ENCODE peak calls at places on chromosomes 11 and 22, in nine cellular contexts. One of them, this sample, is unnamed.
A peak's percentile ranks its signal among the peaks of the same experiment; 100 is the strongest.

GRCh38 chr11:120579601-120580000 is 68.1 kb downstream of the GRIK4 start:
- DNase-seq in heart left ventricle: no peak
- DNase-seq in stomach: no peak
- DNase-seq in HL-60: no peak
- DNase-seq in cardiac muscle cell: no peak
- DNase-seq in right atrium auricular region: no peak
- DNase-seq in transverse colon: no peak
- DNase-seq in neural progenitor cell: no peak
- DNase-seq in ovary: no peak
- DNase-seq in this sample: no peak

GRCh38 chr11:120432056-120433018 is 79.2 kb upstream of the GRIK4 start:
- DNase-seq in heart left ventricle: peak; percentile 42
- DNase-seq in stomach: no peak
- DNase-seq in HL-60: no peak
- DNase-seq in cardiac muscle cell: no peak
- DNase-seq in right atrium auricular region: no peak
- DNase-seq in transverse colon: no peak
- DNase-seq in neural progenitor cell: no peak
- DNase-seq in ovary: peak; percentile 35
- DNase-seq in this sample: peak; percentile 82

GRCh38 chr11:43866520-43866919 is 14.1 kb upstream of the ALKBH3 start:
- DNase-seq in heart left ventricle: no peak
- DNase-seq in stomach: no peak
- DNase-seq in HL-60: no peak
- DNase-seq in cardiac muscle cell: no peak
- DNase-seq in right atrium auricular region: no peak
- DNase-seq in transverse colon: no peak
- DNase-seq in neural progenitor cell: no peak
- DNase-seq in ovary: no peak
- DNase-seq in this sample: no peak

GRCh38 chr22:39206491-39206890 is 38.3 kb downstream of the PDGFB start:
- DNase-seq in heart left ventricle: no peak
- DNase-seq in stomach: no peak
- DNase-seq in HL-60: no peak
- DNase-seq in cardiac muscle cell: no peak
- DNase-seq in right atrium auricular region: no peak
- DNase-seq in transverse colon: no peak
- DNase-seq in neural progenitor cell: no peak
- DNase-seq in ovary: no peak
- DNase-seq in this sample: no peak

GRCh38 chr22:27435839-27436581 is 365.5 kb downstream of the MN1 start:
- DNase-seq in heart left ventricle: peak; percentile 85
- DNase-seq in stomach: no peak
- DNase-seq in HL-60: no peak
- DNase-seq in cardiac muscle cell: peak; percentile 51
- DNase-seq in right atrium auricular region: peak; percentile 74
- DNase-seq in transverse colon: peak; percentile 25
- DNase-seq in neural progenitor cell: peak; percentile 77
- DNase-seq in ovary: peak; percentile 65
- DNase-seq in this sample: no peak

GRCh38 chr11:134047586-134047999 is 21.3 kb upstream of the JAM3 start:
- DNase-seq in heart left ventricle: peak; percentile 82
- DNase-seq in stomach: no peak
- DNase-seq in HL-60: no peak
- DNase-seq in cardiac muscle cell: no peak
- DNase-seq in right atrium auricular region: peak; percentile 95
- DNase-seq in transverse colon: peak; percentile 68
- DNase-seq in neural progenitor cell: no peak
- DNase-seq in ovary: peak; percentile 93
- DNase-seq in this sample: peak; percentile 31

GRCh38 chr22:17109113-17109865 is 11.9 kb downstream of the TMEM121B start:
- DNase-seq in heart left ventricle: no peak
- DNase-seq in stomach: no peak
- DNase-seq in HL-60: no peak
- DNase-seq in cardiac muscle cell: no peak
- DNase-seq in right atrium auricular region: no peak
- DNase-seq in transverse colon: no peak
- DNase-seq in neural progenitor cell: no peak
- DNase-seq in ovary: no peak
- DNase-seq in this sample: no peak

GRCh38 chr22:31327786-31328544 is 18.2 kb downstream of the PATZ1 start:
- DNase-seq in heart left ventricle: no peak
- DNase-seq in stomach: no peak
- DNase-seq in HL-60: no peak
- DNase-seq in cardiac muscle cell: no peak
- DNase-seq in right atrium auricular region: no peak
- DNase-seq in transverse colon: no peak
- DNase-seq in neural progenitor cell: no peak
- DNase-seq in ovary: no peak
- DNase-seq in this sample: no peak

GRCh38 chr11:69642549-69642912 is 1.6 kb downstream of the CCND1 start:
- DNase-seq in heart left ventricle: no peak
- DNase-seq in stomach: peak; percentile 52
- DNase-seq in HL-60: no peak
- DNase-seq in cardiac muscle cell: peak; percentile 34
- DNase-seq in right atrium auricular region: no peak
- DNase-seq in transverse colon: peak; percentile 59
- DNase-seq in neural progenitor cell: peak; percentile 60
- DNase-seq in ovary: no peak
- DNase-seq in this sample: no peak

GRCh38 chr11:77547863-77548551 is 41.7 kb upstream of the AQP11 start:
- DNase-seq in heart left ventricle: no peak
- DNase-seq in stomach: no peak
- DNase-seq in HL-60: peak; percentile 66
- DNase-seq in cardiac muscle cell: peak; percentile 81
- DNase-seq in right atrium auricular region: peak; percentile 51
- DNase-seq in transverse colon: peak; percentile 30
- DNase-seq in neural progenitor cell: peak; percentile 80
- DNase-seq in ovary: peak; percentile 59
- DNase-seq in this sample: peak; percentile 41

GRCh38 chr11:86081465-86081864 is 12.6 kb upstream of the PICALM start:
- DNase-seq in heart left ventricle: no peak
- DNase-seq in stomach: no peak
- DNase-seq in HL-60: no peak
- DNase-seq in cardiac muscle cell: no peak
- DNase-seq in right atrium auricular region: no peak
- DNase-seq in transverse colon: no peak
- DNase-seq in neural progenitor cell: peak; percentile 32
- DNase-seq in ovary: no peak
- DNase-seq in this sample: no peak

GRCh38 chr11:128627666-128628342 is 40.4 kb upstream of the ETS1 start:
- DNase-seq in heart left ventricle: no peak
- DNase-seq in stomach: no peak
- DNase-seq in HL-60: no peak
- DNase-seq in cardiac muscle cell: no peak
- DNase-seq in right atrium auricular region: peak; percentile 56
- DNase-seq in transverse colon: no peak
- DNase-seq in neural progenitor cell: no peak
- DNase-seq in ovary: no peak
- DNase-seq in this sample: no peak
- TF ChIP-seq CTCF in heart left ventricle: no peak
- TF ChIP-seq CTCF in stomach: no peak
- TF ChIP-seq CTCF in HL-60: no peak
- TF ChIP-seq CTCF in cardiac muscle cell: no peak
- TF ChIP-seq CTCF in right atrium auricular region: no peak
- TF ChIP-seq CTCF in transverse colon: no peak
- TF ChIP-seq CTCF in neural progenitor cell: peak; percentile 5
- TF ChIP-seq CTCF in ovary: no peak
- TF ChIP-seq CTCF in this sample: no peak

GRCh38 chr11:76379811-76380160 is 1.1 kb downstream of the THAP12 start:
- DNase-seq in heart left ventricle: no peak
- DNase-seq in stomach: no peak
- DNase-seq in HL-60: no peak
- DNase-seq in cardiac muscle cell: no peak
- DNase-seq in right atrium auricular region: no peak
- DNase-seq in transverse colon: no peak
- DNase-seq in neural progenitor cell: no peak
- DNase-seq in ovary: no peak
- DNase-seq in this sample: no peak
- H3K27ac ChIP-seq in heart left ventricle: no peak overlapping the region
- H3K27ac ChIP-seq in stomach: peak overlapping the region; percentile 91
- H3K27ac ChIP-seq in HL-60: peak overlapping the region; percentile 61
- H3K27ac ChIP-seq in cardiac muscle cell: no peak overlapping the region
- H3K27ac ChIP-seq in right atrium auricular region: peak overlapping the region; percentile 81
- H3K27ac ChIP-seq in transverse colon: peak overlapping the region; percentile 91
- H3K27ac ChIP-seq in neural progenitor cell: no peak overlapping the region
- H3K27ac ChIP-seq in ovary: no peak overlapping the region
- H3K27ac ChIP-seq in this sample: no peak overlapping the region

GRCh38 chr22:50728523-50728931 is 9.5 kb upstream of the ACR start:
- DNase-seq in heart left ventricle: peak; percentile 15
- DNase-seq in stomach: no peak
- DNase-seq in HL-60: no peak
- DNase-seq in cardiac muscle cell: no peak
- DNase-seq in right atrium auricular region: no peak
- DNase-seq in transverse colon: no peak
- DNase-seq in neural progenitor cell: no peak
- DNase-seq in ovary: peak; percentile 11
- DNase-seq in this sample: no peak

GRCh38 chr22:50730941-50731661 is 6.9 kb upstream of the ACR start:
- DNase-seq in heart left ventricle: peak; percentile 68
- DNase-seq in stomach: no peak
- DNase-seq in HL-60: no peak
- DNase-seq in cardiac muscle cell: no peak
- DNase-seq in right atrium auricular region: no peak
- DNase-seq in transverse colon: no peak
- DNase-seq in neural progenitor cell: no peak
- DNase-seq in ovary: peak; percentile 16
- DNase-seq in this sample: no peak

GRCh38 chr22:50730013-50730891 is 7.8 kb upstream of the ACR start:
- DNase-seq in heart left ventricle: peak; percentile 24
- DNase-seq in stomach: no peak
- DNase-seq in HL-60: no peak
- DNase-seq in cardiac muscle cell: no peak
- DNase-seq in right atrium auricular region: no peak
- DNase-seq in transverse colon: peak; percentile 4
- DNase-seq in neural progenitor cell: no peak
- DNase-seq in ovary: peak; percentile 9
- DNase-seq in this sample: no peak

GRCh38 chr22:50727678-50728522 is 10.1 kb upstream of the ACR start:
- DNase-seq in heart left ventricle: peak; percentile 23
- DNase-seq in stomach: no peak
- DNase-seq in HL-60: no peak
- DNase-seq in cardiac muscle cell: no peak
- DNase-seq in right atrium auricular region: no peak
- DNase-seq in transverse colon: no peak
- DNase-seq in neural progenitor cell: no peak
- DNase-seq in ovary: peak; percentile 9
- DNase-seq in this sample: no peak

DNA sequence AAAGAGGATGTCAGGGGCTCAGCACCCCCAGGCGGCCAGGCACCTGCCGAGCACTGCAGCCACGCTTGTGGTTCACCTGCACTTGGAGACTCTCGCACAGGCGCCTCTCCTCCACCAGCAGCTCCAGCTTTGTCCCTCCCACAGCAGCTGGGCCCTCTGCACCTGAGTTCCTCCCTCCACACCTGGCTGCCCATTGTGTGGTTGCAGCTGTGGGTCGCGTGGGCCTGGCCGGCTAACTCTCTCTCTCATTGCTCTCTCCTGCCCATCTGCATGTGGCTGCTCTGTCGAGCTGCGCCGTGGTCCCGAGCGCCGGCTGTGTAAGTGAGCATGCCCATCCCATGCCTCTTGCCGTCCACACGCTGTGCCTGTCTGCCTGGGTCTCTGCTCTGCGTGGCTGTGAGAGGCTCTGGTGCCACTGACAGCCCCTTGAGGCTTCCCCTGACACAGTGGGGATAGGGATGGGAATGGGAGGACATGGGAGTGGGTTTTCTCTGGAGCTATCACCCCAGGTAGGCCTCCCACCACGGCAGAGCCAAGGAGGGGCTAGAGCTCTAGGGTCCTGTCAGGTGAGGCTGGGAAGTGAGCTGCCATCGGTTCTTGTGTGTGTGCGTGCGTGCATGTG is 8.5 kb upstream of the ACR start:
- DNase-seq in heart left ventricle: peak; percentile 20
- DNase-seq in stomach: no peak
- DNase-seq in HL-60: no peak
- DNase-seq in cardiac muscle cell: no peak
- DNase-seq in right atrium auricular region: no peak
- DNase-seq in transverse colon: peak; percentile 30
- DNase-seq in neural progenitor cell: no peak
- DNase-seq in ovary: peak; percentile 8
- DNase-seq in this sample: no peak
- TF ChIP-seq CTCF in heart left ventricle: no peak
- TF ChIP-seq CTCF in stomach: no peak
- TF ChIP-seq CTCF in HL-60: no peak
- TF ChIP-seq CTCF in cardiac muscle cell: no peak
- TF ChIP-seq CTCF in right atrium auricular region: no peak
- TF ChIP-seq CTCF in transverse colon: no peak
- TF ChIP-seq CTCF in neural progenitor cell: no peak
- TF ChIP-seq CTCF in ovary: no peak
- TF ChIP-seq CTCF in this sample: no peak

GRCh38 chr11:100957499-100957898 is 172.1 kb downstream of the PGR start:
- DNase-seq in heart left ventricle: no peak
- DNase-seq in stomach: no peak
- DNase-seq in HL-60: no peak
- DNase-seq in cardiac muscle cell: no peak
- DNase-seq in right atrium auricular region: no peak
- DNase-seq in transverse colon: no peak
- DNase-seq in neural progenitor cell: no peak
- DNase-seq in ovary: no peak
- DNase-seq in this sample: no peak
- H3K27ac ChIP-seq in heart left ventricle: no peak overlapping the region
- H3K27ac ChIP-seq in stomach: no peak overlapping the region
- H3K27ac ChIP-seq in HL-60: no peak overlapping the region
- H3K27ac ChIP-seq in cardiac muscle cell: no peak overlapping the region
- H3K27ac ChIP-seq in right atrium auricular region: no peak overlapping the region
- H3K27ac ChIP-seq in transverse colon: no peak overlapping the region
- H3K27ac ChIP-seq in neural progenitor cell: no peak overlapping the region
- H3K27ac ChIP-seq in ovary: no peak overlapping the region
- H3K27ac ChIP-seq in this sample: no peak overlapping the region

DNA sequence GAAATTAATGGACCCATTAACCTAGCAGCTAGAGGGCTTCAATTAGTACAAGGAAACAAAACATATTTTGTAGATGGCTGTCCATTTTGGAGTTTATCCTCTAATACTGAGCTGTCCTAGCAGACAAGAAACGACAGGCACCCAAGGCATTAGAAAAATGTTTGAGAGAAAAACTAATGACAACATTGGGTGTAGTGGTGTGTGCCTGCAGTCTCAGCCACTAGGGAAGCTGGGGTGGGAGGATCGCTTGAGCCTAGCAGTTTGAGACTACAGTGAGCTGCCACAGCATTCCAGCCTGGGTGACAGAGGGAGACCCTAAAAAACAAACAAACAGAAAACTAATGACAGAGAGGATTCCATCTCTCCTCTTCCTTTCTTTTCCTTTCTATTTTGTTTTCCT is 1.5 kb downstream of the A4GALT start:
- DNase-seq in heart left ventricle: no peak
- DNase-seq in stomach: no peak
- DNase-seq in HL-60: no peak
- DNase-seq in cardiac muscle cell: no peak
- DNase-seq in right atrium auricular region: no peak
- DNase-seq in transverse colon: no peak
- DNase-seq in neural progenitor cell: no peak
- DNase-seq in ovary: no peak
- DNase-seq in this sample: no peak
- TF ChIP-seq CTCF in heart left ventricle: peak; percentile 23
- TF ChIP-seq CTCF in stomach: no peak
- TF ChIP-seq CTCF in HL-60: no peak
- TF ChIP-seq CTCF in cardiac muscle cell: no peak
- TF ChIP-seq CTCF in right atrium auricular region: peak; percentile 16
- TF ChIP-seq CTCF in transverse colon: no peak
- TF ChIP-seq CTCF in neural progenitor cell: no peak
- TF ChIP-seq CTCF in ovary: no peak
- TF ChIP-seq CTCF in this sample: no peak

This sample was measured in RWPE1.